ENCODE peak calls at places on chromosomes 7 and 10, in six cellular contexts. Y is adrenal gland, D is neural progenitor cell, I is AG04449, L is tibial nerve, C is kidney. S is an unnamed sample.

GRCh38 chr10:96387151-96387550 is 28.3 kb upstream of the OPALIN start:
- DNase-seq in Y (no peak), D (no peak), I (no peak), L (no peak), C (no peak), S (no peak)

GRCh38 chr7:105828141-105828540 is 48.3 kb downstream of the ATXN7L1 start:
- DNase-seq in Y (no peak), D (no peak), I (no peak), L (no peak), C (no peak), S (no peak)

GRCh38 chr7:33904680-33905388 is 505 bp upstream of the BMPER start:
- DNase-seq in Y (no peak), D (peak; percentile 79), I (no peak), L (no peak), C (peak; percentile 77), S (peak; percentile 31)

GRCh38 chr7:42883950-42884349 is 27.9 kb downstream of the C7orf25 start:
- DNase-seq in Y (no peak), D (peak; percentile 28), I (no peak), L (no peak), C (peak; percentile 85), S (no peak)

GRCh38 chr7:45258533-45259226 is 101.1 kb downstream of the RAMP3 start:
- DNase-seq in Y (no peak), D (no peak), I (no peak), L (no peak), C (no peak), S (no peak)

GRCh38 chr7:19249281-19249680 is 104.1 kb upstream of the FERD3L start:
- DNase-seq in Y (no peak), D (no peak), I (no peak), L (no peak), C (no peak), S (no peak)

GRCh38 chr7:140451716-140452115 is 27.6 kb downstream of the MKRN1 start:
- DNase-seq in Y (no peak), D (no peak), I (no peak), L (no peak), C (no peak), S (no peak)

GRCh38 chr10:90751107-90751997 is 106.5 kb downstream of the HTR7 start:
- DNase-seq in Y (no peak), D (peak; percentile 65), I (no peak), L (peak; percentile 45), C (no peak), S (no peak)

GRCh38 chr7:111199643-111200042 is 108.7 kb downstream of the LRRN3 start:
- DNase-seq in Y (no peak), D (no peak), I (no peak), L (no peak), C (no peak), S (no peak)

GRCh38 chr10:126315471-126316177 is 72.7 kb downstream of the ADAM12 start:
- DNase-seq in Y (no peak), D (no peak), I (peak; percentile 9), L (no peak), C (no peak), S (no peak)

GRCh38 chr10:94358480-94358879 is 4.3 kb downstream of the NOC3L start:
- DNase-seq in Y (no peak), D (no peak), I (peak; percentile 85), L (no peak), C (no peak), S (no peak)

GRCh38 chr10:112221545-112221944 is 38.0 kb upstream of the GPAM start:
- DNase-seq in Y (no peak), D (no peak), I (no peak), L (no peak), C (no peak), S (no peak)

GRCh38 chr10:44306147-44306710 is 78.7 kb downstream of the CXCL12 start:
- DNase-seq in Y (no peak), D (no peak), I (peak; percentile 50), L (no peak), C (no peak), S (no peak)

GRCh38 chr10:33588974-33589600 is 254.6 kb upstream of the NRP1 start:
- DNase-seq in Y (no peak), D (no peak), I (no peak), L (no peak), C (no peak), S (no peak)

GRCh38 chr7:142853739-142854504 is 954 bp upstream of the EPHB6 start:
- DNase-seq in Y (peak; percentile 51), D (peak; percentile 93), I (no peak), L (peak; percentile 65), C (peak; percentile 88), S (peak; percentile 70)

GRCh38 chr7:114937422-114937821 is 15.5 kb downstream of the MDFIC start:
- DNase-seq in Y (no peak), D (no peak), I (no peak), L (no peak), C (no peak), S (no peak)

GRCh38 chr10:37857287-37858211 is at the start of gene ZNF248:
- DNase-seq in Y (peak; percentile 97), D (no peak), I (peak; percentile 85), L (peak; percentile 94), C (peak; percentile 99), S (peak; percentile 87)

GRCh38 chr7:135661311-135662122 is 797 bp upstream of the STMP1 start:
- DNase-seq in Y (no peak), D (no peak), I (no peak), L (no peak), C (no peak), S (no peak)

GRCh38 chr7:135662373-135663114 is at the start of gene STMP1:
- DNase-seq in Y (peak; percentile 95), D (peak; percentile 97), I (peak; percentile 82), L (peak; percentile 95), C (peak; percentile 99), S (peak; percentile 96)

GRCh38 chr7:135659159-135659837 is 3.0 kb upstream of the STMP1 start:
- DNase-seq in Y (no peak), D (no peak), I (no peak), L (no peak), C (no peak), S (no peak)

GRCh38 chr7:135664046-135664589 is 1.8 kb downstream of the STMP1 start:
- DNase-seq in Y (no peak), D (no peak), I (no peak), L (no peak), C (no peak), S (no peak)

GRCh38 chr7:135662123-135662372 is 266 bp upstream of the STMP1 start:
- DNase-seq in Y (no peak), D (no peak), I (no peak), L (no peak), C (no peak), S (no peak)
- TF ChIP-seq CTCF in Y (no peak), D (no peak), I (no peak), L (peak; percentile 97), C (no peak), S (no peak)

GRCh38 chr7:124032369-124033092 is at the start of gene TMEM229A:
- DNase-seq in Y (peak; percentile 44), D (peak; percentile 87), I (no peak), L (no peak), C (peak; percentile 76), S (peak; percentile 74)
- TF ChIP-seq CTCF in Y (no peak), D (peak; percentile 30), I (no peak), L (no peak), C (no peak), S (no peak)

DNA sequence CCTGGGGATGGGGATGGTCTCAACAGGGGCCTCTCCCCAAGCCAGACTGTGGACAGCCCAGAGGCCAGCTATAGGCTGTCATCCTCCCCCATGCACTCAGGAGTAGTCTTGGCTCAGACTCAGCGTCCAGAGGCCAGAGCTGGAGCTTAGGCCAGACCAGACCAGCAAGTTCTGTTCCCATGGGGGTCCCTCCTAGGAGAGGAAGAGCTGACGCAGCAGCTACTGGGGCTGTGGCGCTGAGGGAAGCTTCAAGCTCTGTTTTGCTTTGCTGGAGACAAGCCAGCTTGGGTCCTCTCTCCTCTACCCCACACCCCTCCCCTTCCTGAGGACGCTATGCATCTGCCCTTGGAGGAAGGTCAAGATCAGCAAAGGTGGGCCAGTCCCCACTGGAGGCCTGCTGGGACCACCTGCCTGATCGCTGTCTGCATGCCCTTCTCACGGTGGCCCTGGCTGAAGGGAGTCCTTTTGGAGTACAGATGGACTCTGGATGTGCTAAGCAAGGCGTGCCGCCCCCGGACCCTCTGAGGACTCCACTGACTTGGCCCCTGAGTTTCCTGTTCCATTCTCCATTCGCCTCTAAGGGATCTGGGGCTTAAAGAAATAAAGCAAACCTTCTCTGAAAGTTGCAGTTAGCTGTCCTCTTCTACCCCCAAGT is 2.6 kb downstream of the TBATA start:
- DNase-seq in Y (no peak), D (no peak), I (no peak), L (no peak), C (no peak), S (no peak)
- TF ChIP-seq CTCF in Y (no peak), D (no peak), I (no peak), L (no peak), C (no peak), S (no peak)

GRCh38 chr10:69411476-69411875 is 5.2 kb downstream of the TACR2 start:
- DNase-seq in Y (no peak), D (no peak), I (no peak), L (no peak), C (no peak), S (no peak)

GRCh38 chr10:69412232-69412631 is 4.5 kb downstream of the TACR2 start:
- DNase-seq in Y (no peak), D (no peak), I (no peak), L (no peak), C (no peak), S (no peak)

GRCh38 chr10:69415049-69415448 is 1.7 kb downstream of the TACR2 start:
- DNase-seq in Y (no peak), D (no peak), I (no peak), L (no peak), C (no peak), S (no peak)

GRCh38 chr10:69414036-69415018 is 2.4 kb downstream of the TACR2 start:
- DNase-seq in Y (no peak), D (no peak), I (no peak), L (no peak), C (no peak), S (no peak)

GRCh38 chr10:69413221-69413865 is 3.4 kb downstream of the TACR2 start:
- DNase-seq in Y (peak; percentile 41), D (peak; percentile 83), I (no peak), L (peak; percentile 70), C (no peak), S (no peak)
- TF ChIP-seq CTCF in Y (peak; percentile 30), D (peak; percentile 79), I (peak; percentile 72), L (peak; percentile 79), C (peak; percentile 67), S (peak; percentile 29)

GRCh38 chr10:7417103-7417623 is 6.3 kb upstream of the SFMBT2 start:
- DNase-seq in Y (no peak), D (peak; percentile 20), I (peak; percentile 4), L (no peak), C (no peak), S (no peak)
- TF ChIP-seq CTCF in Y (peak; percentile 44), D (peak; percentile 65), I (peak; percentile 15), L (peak; percentile 65), C (peak; percentile 48), S (no peak)

DNA sequence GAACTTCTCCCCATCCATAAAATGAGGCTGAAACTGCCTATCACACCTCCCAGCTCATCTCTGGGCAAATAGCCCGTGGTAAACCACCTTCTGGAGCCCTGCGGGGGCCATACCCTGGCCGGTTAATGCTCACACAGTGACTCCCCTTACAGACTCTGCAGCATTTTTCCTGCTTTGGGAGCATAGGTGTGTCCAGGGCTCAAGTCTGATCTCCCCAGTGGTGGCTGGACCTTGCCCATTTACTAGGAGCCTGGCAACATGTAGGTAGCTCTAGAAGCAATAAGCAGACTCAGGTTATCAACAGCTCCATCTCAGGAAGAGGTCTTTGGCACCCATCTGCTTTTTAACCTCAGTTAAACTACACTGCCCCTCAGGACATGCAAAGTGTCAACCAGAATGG is 5.5 kb upstream of the CDHR1 start:
- DNase-seq in Y (no peak), D (no peak), I (no peak), L (no peak), C (no peak), S (no peak)
- TF ChIP-seq CTCF in Y (no peak), D (no peak), I (no peak), L (no peak), C (no peak), S (no peak)